ENCODE peak calls at places on chromosomes 11 and 22, in five cellular contexts. B is fibroblast of mammary gland, M is K562, G is AG09309, J is heart left ventricle. P is an unnamed sample.

GRCh38 chr22:47474464-47474863 is 712.0 kb downstream of the TBC1D22A start:
- DNase-seq in J (no peak), G (no peak), B (no peak), M (no peak), P (no peak)

GRCh38 chr11:129067454-129067853 is 124.7 kb downstream of the ARHGAP32 start:
- DNase-seq in B (peak; percentile 10), J (no peak), M (no peak), G (no peak), P (no peak)

GRCh38 chr11:93073026-93073425 is 103.6 kb downstream of the MTNR1B start:
- DNase-seq in G (no peak), B (no peak), M (no peak), J (no peak), P (no peak)

GRCh38 chr11:21986361-21986760 is 206.5 kb upstream of the ANO5 start:
- DNase-seq in G (no peak), J (no peak), B (no peak), M (no peak), P (no peak)

GRCh38 chr22:17339095-17339693 is 30.1 kb upstream of the CECR2 start:
- DNase-seq in G (no peak), B (no peak), M (peak; percentile 6), J (peak; percentile 11), P (no peak)

GRCh38 chr11:78417175-78417887 is at the start of gene GAB2:
- DNase-seq in B (no peak), J (no peak), G (no peak), M (no peak), P (no peak)

GRCh38 chr11:60780065-60780464 is 5.1 kb upstream of the MS4A10 start:
- DNase-seq in J (no peak), B (no peak), G (no peak), M (no peak), P (no peak)

GRCh38 chr11:93521086-93521485 is 22.1 kb downstream of the SMCO4 start:
- DNase-seq in G (no peak), J (no peak), B (no peak), M (no peak), P (no peak)

GRCh38 chr11:119860561-119861094 is 131.6 kb upstream of the NECTIN1 start:
- DNase-seq in J (no peak), B (no peak), M (no peak), G (no peak), P (no peak)

GRCh38 chr11:95132956-95133355 is 43.3 kb downstream of the ENDOD1 start:
- DNase-seq in J (no peak), B (no peak), M (no peak), G (no peak), P (no peak)

GRCh38 chr22:43060213-43060612 is 29.0 kb downstream of the TTLL1 start:
- DNase-seq in G (no peak), B (peak; percentile 23), J (no peak), M (peak; percentile 67), P (no peak)

GRCh38 chr11:10742460-10743208 is 8.4 kb upstream of the CTR9 start:
- DNase-seq in B (peak; percentile 65), G (peak; percentile 66), M (peak; percentile 57), J (no peak), P (no peak)

GRCh38 chr11:73426184-73426845 is 50.1 kb downstream of the RELT start:
- DNase-seq in J (no peak), M (no peak), G (peak; percentile 33), B (no peak), P (no peak)

GRCh38 chr11:101407324-101407723 is 176.5 kb downstream of the TRPC6 start:
- DNase-seq in B (peak; percentile 59), J (no peak), M (no peak), G (peak; percentile 5), P (no peak)

GRCh38 chr22:46256358-46256958 is 6.4 kb upstream of the CDPF1 start:
- DNase-seq in J (no peak), B (peak; percentile 82), G (no peak), M (no peak), P (no peak)

GRCh38 chr22:21702094-21702493 is 33.5 kb downstream of the YPEL1 start:
- DNase-seq in M (no peak), B (no peak), J (no peak), G (no peak), P (no peak)

GRCh38 chr11:77086521-77087472 is 15.8 kb upstream of the OMP start:
- DNase-seq in G (no peak), J (no peak), M (no peak), B (no peak), P (no peak)

GRCh38 chr11:35012467-35013191 is 96.2 kb downstream of the PDHX start:
- DNase-seq in B (no peak), J (no peak), G (no peak), M (no peak), P (no peak)

GRCh38 chr11:69244286-69244685 is 49.7 kb upstream of the MYEOV start:
- DNase-seq in J (no peak), M (no peak), G (no peak), B (no peak), P (no peak)

GRCh38 chr11:132058211-132058772 is 687.9 kb downstream of the NTM start:
- DNase-seq in B (peak; percentile 30), J (peak; percentile 13), M (no peak), G (no peak), P (no peak)

GRCh38 chr11:69444381-69445130 is 36.9 kb upstream of the LINC01488 start:
- DNase-seq in G (peak; percentile 95), J (peak; percentile 68), M (peak; percentile 85), B (peak; percentile 93), P (peak; percentile 87)

GRCh38 chr11:61279934-61280656 is 15.0 kb downstream of the VWCE start:
- DNase-seq in B (peak; percentile 45), J (no peak), G (no peak), M (no peak), P (no peak)

GRCh38 chr11:68431984-68432600 is 28.5 kb upstream of the PPP6R3 start:
- DNase-seq in B (no peak), J (no peak), M (no peak), G (no peak), P (no peak)

GRCh38 chr11:30635401-30635989 is 49.3 kb upstream of the MPPED2 start:
- DNase-seq in M (no peak), B (no peak), J (peak; percentile 15), G (no peak), P (no peak)

GRCh38 chr22:30582788-30583575 is 8.5 kb upstream of the GAL3ST1 start:
- DNase-seq in G (no peak), M (no peak), J (no peak), B (no peak), P (no peak)

GRCh38 chr11:103433976-103434375 is 324.8 kb downstream of the DYNC2H1 start:
- DNase-seq in M (no peak), B (no peak), J (no peak), G (no peak), P (no peak)

GRCh38 chr22:37638351-37639069 is 959 bp upstream of the SH3BP1 start:
- DNase-seq in G (no peak), J (no peak), M (no peak), B (no peak), P (no peak)

DNA sequence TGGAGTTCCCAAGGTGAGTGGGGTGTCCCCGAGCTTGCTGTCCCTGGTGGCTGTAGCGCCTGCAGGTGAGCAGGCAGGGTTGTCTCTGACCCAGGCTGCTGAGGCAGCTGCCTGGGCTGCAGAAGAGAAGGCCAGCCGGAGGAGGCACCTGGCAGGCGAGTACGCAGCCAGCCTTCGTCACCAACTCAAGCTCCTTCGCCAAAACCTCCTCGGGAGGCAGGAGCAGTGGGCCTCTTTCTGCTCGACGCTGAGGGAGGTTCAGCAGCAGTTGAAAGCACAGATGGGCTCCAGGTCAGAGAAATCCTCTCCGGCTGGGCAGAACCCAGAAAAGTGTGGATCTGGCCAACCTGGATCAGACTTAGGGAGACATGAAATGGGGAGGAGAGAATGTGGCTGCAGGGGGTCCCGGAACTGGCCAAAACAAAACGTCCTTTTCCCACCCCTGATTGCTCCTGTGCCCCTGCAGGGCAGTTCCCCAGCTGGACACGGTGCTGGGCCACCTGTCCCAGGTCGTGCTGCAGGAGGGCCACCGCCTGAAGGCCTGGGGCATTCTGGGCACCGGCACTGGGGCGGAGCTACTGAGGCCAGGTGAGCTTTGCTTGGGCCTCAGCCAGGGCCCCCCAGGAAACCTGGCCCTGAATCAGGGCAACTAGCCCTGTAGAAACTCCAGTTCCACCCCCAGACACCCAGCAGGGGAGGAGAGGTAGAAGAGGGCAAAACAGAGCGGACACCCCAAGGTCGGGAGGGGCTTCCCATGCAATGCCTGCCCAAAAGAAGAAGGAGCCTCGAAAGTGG is 56.7 kb downstream of the BTG4 start:
- DNase-seq in J (no peak), M (no peak), B (no peak), G (no peak), P (no peak)
- H3K4me3 ChIP-seq in J (no peak overlapping the region), M (no peak overlapping the region), B (no peak overlapping the region), G (no peak overlapping the region), P (no peak overlapping the region)

GRCh38 chr11:117457835-117458234 is 130.2 kb downstream of the CEP164 start:
- DNase-seq in J (no peak), M (no peak), B (no peak), G (no peak), P (no peak)
- TF ChIP-seq CTCF in J (no peak), M (no peak), B (no peak), G (no peak), P (no peak)

DNA sequence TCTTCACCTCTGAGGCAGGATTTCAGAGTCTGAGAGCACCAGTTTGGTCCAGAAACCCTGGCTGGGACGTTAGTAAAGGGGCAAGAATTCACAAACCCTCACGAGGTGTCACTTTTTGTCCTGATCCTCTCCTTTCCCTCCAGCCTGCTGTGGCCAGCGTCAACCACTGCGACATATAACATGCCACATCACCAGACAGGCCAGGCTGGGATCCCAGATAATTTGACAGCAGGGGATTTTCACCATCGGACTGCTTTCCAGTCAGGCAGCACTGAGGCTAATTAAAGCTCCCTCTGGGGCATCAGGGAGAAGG is 36.8 kb upstream of the RBFOX2 start:
- DNase-seq in B (no peak), G (no peak), J (no peak), M (no peak), P (no peak)
- H3K4me3 ChIP-seq in B (peak overlapping the region; percentile 61), G (peak overlapping the region; percentile 17), J (peak overlapping the region; percentile 54), M (peak overlapping the region; percentile 47), P (no peak overlapping the region)

GRCh38 chr11:811446-812245 is 1.9 kb downstream of the RPLP2 start:
- DNase-seq in B (peak; percentile 32), M (peak; percentile 22), J (no peak), G (no peak), P (no peak)
- TF ChIP-seq CTCF in B (peak; percentile 4), M (peak; percentile 5), J (no peak), G (peak; percentile 6), P (no peak)

GRCh38 chr11:74480683-74481417 is 12.7 kb downstream of the LIPT2 start:
- DNase-seq in J (no peak), B (no peak), M (no peak), G (no peak), P (no peak)

GRCh38 chr11:74479340-74480123 is 12.2 kb upstream of the KCNE3 start:
- DNase-seq in M (no peak), G (no peak), J (no peak), B (no peak), P (no peak)

GRCh38 chr11:74474316-74474715 is 7.0 kb upstream of the KCNE3 start:
- DNase-seq in M (no peak), G (no peak), J (no peak), B (no peak), P (no peak)

GRCh38 chr11:74473382-74474201 is 6.2 kb upstream of the KCNE3 start:
- DNase-seq in J (no peak), G (no peak), B (no peak), M (no peak), P (no peak)

DNA sequence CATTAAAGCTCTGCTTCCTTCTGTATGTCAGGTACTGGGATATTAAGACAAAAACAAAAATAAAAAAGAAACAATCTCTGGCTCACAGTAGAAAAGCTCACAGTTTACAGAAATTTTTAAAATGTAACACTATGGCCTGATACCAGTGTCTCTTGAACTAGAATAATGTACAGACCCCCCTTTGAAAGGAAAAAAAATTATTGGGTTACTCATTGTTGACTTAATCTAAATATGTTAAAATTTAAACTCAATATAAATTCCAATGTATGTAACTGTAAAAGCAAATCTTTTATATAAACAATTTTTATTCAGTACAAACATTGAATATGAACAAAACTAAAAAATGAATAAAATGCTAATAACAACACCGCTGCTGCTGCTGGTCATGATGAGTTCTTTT is 11.5 kb upstream of the KCNE3 start:
- DNase-seq in G (no peak), B (no peak), J (no peak), M (no peak), P (no peak)
- H3K4me3 ChIP-seq in G (no peak overlapping the region), B (no peak overlapping the region), J (no peak overlapping the region), M (no peak overlapping the region), P (no peak overlapping the region)

P was measured in lung.